ENCODE peak calls at places on chromosomes 16 and 17, in six cellular contexts. One of them, this sample, is unnamed.

GRCh38 chr17:29154516-29155234 is 25.5 kb downstream of the MYO18A start:
- DNase-seq in tibial artery: no peak
- DNase-seq in T1000: no peak
- DNase-seq in skeletal muscle cell: no peak
- DNase-seq in HFFc6: no peak
- DNase-seq in A172: no peak
- DNase-seq in this sample: no peak

GRCh38 chr17:80105762-80106161 is 4.4 kb downstream of the GAA start:
- DNase-seq in tibial artery: peak; percentile 58
- DNase-seq in T1000: no peak
- DNase-seq in skeletal muscle cell: no peak
- DNase-seq in HFFc6: no peak
- DNase-seq in A172: no peak
- DNase-seq in this sample: peak; percentile 67

GRCh38 chr16:20849587-20850390 is 43.5 kb downstream of the REXO5 start:
- DNase-seq in HFFc6: peak; percentile 61
- DNase-seq in skeletal muscle cell: no peak
- DNase-seq in A172: peak; percentile 59
- DNase-seq in tibial artery: peak; percentile 82
- DNase-seq in T1000: peak; percentile 51
- DNase-seq in this sample: peak; percentile 75

GRCh38 chr17:45848405-45848804 is 3.7 kb downstream of the SPPL2C start:
- DNase-seq in T1000: no peak
- DNase-seq in A172: no peak
- DNase-seq in HFFc6: no peak
- DNase-seq in skeletal muscle cell: no peak
- DNase-seq in tibial artery: no peak
- DNase-seq in this sample: no peak

GRCh38 chr17:70274255-70274654 is 104.9 kb downstream of the KCNJ2 start:
- DNase-seq in tibial artery: no peak
- DNase-seq in A172: no peak
- DNase-seq in HFFc6: no peak
- DNase-seq in skeletal muscle cell: no peak
- DNase-seq in T1000: no peak
- DNase-seq in this sample: no peak

GRCh38 chr17:74296548-74296936 is 22.5 kb downstream of the DNAI2 start:
- DNase-seq in skeletal muscle cell: peak; percentile 25
- DNase-seq in A172: peak; percentile 80
- DNase-seq in T1000: no peak
- DNase-seq in tibial artery: no peak
- DNase-seq in HFFc6: peak; percentile 26
- DNase-seq in this sample: no peak

GRCh38 chr17:17300624-17301568 is 2.3 kb upstream of the NT5M start:
- DNase-seq in T1000: no peak
- DNase-seq in tibial artery: peak; percentile 78
- DNase-seq in skeletal muscle cell: no peak
- DNase-seq in HFFc6: peak; percentile 47
- DNase-seq in A172: no peak
- DNase-seq in this sample: peak; percentile 75

GRCh38 chr17:17484451-17484899 is 7.7 kb downstream of the MED9 start:
- DNase-seq in HFFc6: no peak
- DNase-seq in T1000: no peak
- DNase-seq in A172: no peak
- DNase-seq in tibial artery: no peak
- DNase-seq in skeletal muscle cell: no peak
- DNase-seq in this sample: no peak

GRCh38 chr17:39737761-39738567 is at the start of gene GRB7:
- DNase-seq in HFFc6: no peak
- DNase-seq in A172: no peak
- DNase-seq in tibial artery: no peak
- DNase-seq in T1000: no peak
- DNase-seq in skeletal muscle cell: no peak
- DNase-seq in this sample: no peak

GRCh38 chr16:30350134-30350871 is 4.8 kb downstream of the CD2BP2 start:
- DNase-seq in tibial artery: peak; percentile 15
- DNase-seq in A172: peak; percentile 35
- DNase-seq in T1000: no peak
- DNase-seq in skeletal muscle cell: no peak
- DNase-seq in HFFc6: no peak
- DNase-seq in this sample: no peak

GRCh38 chr17:17004251-17004996 is 32.5 kb upstream of the TNFRSF13B start:
- DNase-seq in tibial artery: peak; percentile 62
- DNase-seq in A172: no peak
- DNase-seq in HFFc6: no peak
- DNase-seq in T1000: no peak
- DNase-seq in skeletal muscle cell: no peak
- DNase-seq in this sample: no peak

GRCh38 chr17:21275579-21276339 is 8.8 kb upstream of the MAP2K3 start:
- DNase-seq in tibial artery: peak; percentile 95
- DNase-seq in skeletal muscle cell: no peak
- DNase-seq in A172: peak; percentile 59
- DNase-seq in T1000: peak; percentile 83
- DNase-seq in HFFc6: peak; percentile 81
- DNase-seq in this sample: peak; percentile 99

GRCh38 chr16:56985288-56985961 is 3.9 kb upstream of the NLRC5 start:
- DNase-seq in T1000: peak; percentile 35
- DNase-seq in skeletal muscle cell: peak; percentile 78
- DNase-seq in tibial artery: peak; percentile 91
- DNase-seq in A172: peak; percentile 86
- DNase-seq in HFFc6: peak; percentile 77
- DNase-seq in this sample: peak; percentile 85

GRCh38 chr16:8756755-8757154 is 40.7 kb downstream of the TMEM186 start:
- DNase-seq in tibial artery: no peak
- DNase-seq in T1000: no peak
- DNase-seq in HFFc6: no peak
- DNase-seq in skeletal muscle cell: no peak
- DNase-seq in A172: no peak
- DNase-seq in this sample: no peak

GRCh38 chr17:7293821-7294613 is 422 bp downstream of the YBX2 start:
- DNase-seq in T1000: no peak
- DNase-seq in skeletal muscle cell: no peak
- DNase-seq in A172: no peak
- DNase-seq in tibial artery: peak; percentile 61
- DNase-seq in HFFc6: no peak
- DNase-seq in this sample: no peak

GRCh38 chr17:82816358-82816757 is 23.5 kb downstream of the ZNF750 start:
- DNase-seq in A172: no peak
- DNase-seq in skeletal muscle cell: no peak
- DNase-seq in HFFc6: no peak
- DNase-seq in T1000: no peak
- DNase-seq in tibial artery: no peak
- DNase-seq in this sample: no peak

GRCh38 chr16:1771864-1772361 is 570 bp upstream of the NME3 start:
- DNase-seq in HFFc6: no peak
- DNase-seq in T1000: no peak
- DNase-seq in tibial artery: no peak
- DNase-seq in skeletal muscle cell: no peak
- DNase-seq in A172: no peak
- DNase-seq in this sample: no peak

GRCh38 chr17:29566473-29567361 is at the start of gene ABHD15:
- DNase-seq in skeletal muscle cell: no peak
- DNase-seq in HFFc6: peak; percentile 25
- DNase-seq in tibial artery: peak; percentile 90
- DNase-seq in T1000: peak; percentile 77
- DNase-seq in A172: peak; percentile 29
- DNase-seq in this sample: peak; percentile 91

GRCh38 chr16:11805556-11805955 is 8.5 kb upstream of the ZC3H7A start:
- DNase-seq in A172: no peak
- DNase-seq in skeletal muscle cell: no peak
- DNase-seq in HFFc6: no peak
- DNase-seq in tibial artery: no peak
- DNase-seq in T1000: no peak
- DNase-seq in this sample: no peak